ENCODE peak calls at places on chromosomes 5 and 9, in five cellular contexts. P is mesothelial cell of epicardium, X is endodermal cell, C is osteocyte, T is body of pancreas. J is an unnamed sample.
A peak's percentile ranks its signal among the peaks of the same experiment; 100 is the strongest.

GRCh38 chr5:68528877-68529276 is 313.3 kb downstream of the PIK3R1 start:
- DNase-seq in P (no peak), X (no peak), C (no peak), T (no peak), J (no peak)

GRCh38 chr5:1330146-1330846 is 14.6 kb downstream of the CLPTM1L start:
- DNase-seq in P (no peak), X (no peak), C (no peak), T (no peak), J (peak; percentile 94)

GRCh38 chr5:123700624-123701023 is 188.6 kb downstream of the CSNK1G3 start:
- DNase-seq in P (no peak), X (no peak), C (no peak), T (no peak), J (no peak)

GRCh38 chr9:77982985-77983662 is 48.5 kb downstream of the GNAQ start:
- DNase-seq in P (no peak), X (no peak), C (no peak), T (no peak), J (no peak)

GRCh38 chr9:123864291-123864690 is 65.6 kb downstream of the DENND1A start:
- DNase-seq in P (no peak), X (peak; percentile 54), C (no peak), T (no peak), J (no peak)

GRCh38 chr5:143338658-143339366 is 64.7 kb downstream of the NR3C1 start:
- DNase-seq in P (no peak), X (no peak), C (no peak), T (no peak), J (no peak)

GRCh38 chr5:179986328-179986727 is 78.6 kb upstream of the TBC1D9B start:
- DNase-seq in P (no peak), X (no peak), C (no peak), T (peak; percentile 50), J (no peak)

GRCh38 chr9:101455656-101456235 is 20.2 kb upstream of the ALDOB start:
- DNase-seq in P (no peak), X (no peak), C (no peak), T (no peak), J (no peak)

GRCh38 chr5:72077390-72077789 is 29.9 kb upstream of the MAP1B start:
- DNase-seq in P (no peak), X (no peak), C (no peak), T (no peak), J (no peak)

GRCh38 chr5:103505581-103506305 is 56.8 kb downstream of the NUDT12 start:
- DNase-seq in P (no peak), X (no peak), C (no peak), T (no peak), J (no peak)

GRCh38 chr5:173707392-173707791 is 90.9 kb upstream of the BOD1 start:
- DNase-seq in P (no peak), X (no peak), C (no peak), T (peak; percentile 34), J (peak; percentile 66)

GRCh38 chr9:114153761-114154596 is 1.4 kb upstream of the COL27A1 start:
- DNase-seq in P (peak; percentile 64), X (peak; percentile 91), C (no peak), T (peak; percentile 72), J (no peak)

GRCh38 chr5:6943197-6943596 is 230.0 kb downstream of the TENT4A start:
- DNase-seq in P (no peak), X (no peak), C (no peak), T (no peak), J (no peak)
- TF ChIP-seq CTCF in P (no peak), X (no peak), C (no peak), T (no peak), J (no peak)

DNA sequence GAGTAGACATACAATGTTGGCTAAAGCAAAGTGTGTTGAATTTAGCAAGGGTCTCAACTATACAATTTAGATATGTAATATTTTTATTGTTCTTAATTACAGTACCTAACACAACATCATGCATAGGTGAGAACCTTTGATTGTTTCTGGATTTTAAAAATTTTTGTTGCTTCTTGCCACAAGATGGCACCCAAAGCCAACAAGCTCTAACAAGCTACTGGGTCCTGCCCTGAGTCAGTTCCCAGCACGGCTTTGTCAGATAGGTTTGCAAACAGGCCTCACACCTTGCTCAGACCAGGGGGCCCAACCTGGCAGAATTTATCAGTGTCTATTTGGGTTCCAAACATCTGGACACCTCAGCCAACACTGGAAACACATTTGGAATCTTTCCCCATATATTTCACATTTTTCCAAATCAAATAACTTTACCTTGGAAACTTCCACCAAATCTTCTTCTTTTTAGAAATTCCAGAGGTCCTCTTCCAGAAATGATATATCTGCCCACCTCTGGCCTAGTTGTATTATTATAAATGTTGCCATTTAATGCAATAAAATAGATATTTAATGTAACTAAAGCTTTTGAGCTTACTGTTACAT is 49.5 kb upstream of the EGFLAM start:
- DNase-seq in P (no peak), X (peak; percentile 77), C (no peak), T (peak; percentile 17), J (no peak)
- TF ChIP-seq CTCF in P (peak; percentile 25), X (peak; percentile 83), C (peak; percentile 64), T (peak; percentile 31), J (no peak)

GRCh38 chr5:77209495-77210090 is 887 bp upstream of the PDE8B start:
- DNase-seq in P (no peak), X (no peak), C (no peak), T (no peak), J (no peak)

GRCh38 chr5:77208507-77209163 is 1.8 kb upstream of the PDE8B start:
- DNase-seq in P (no peak), X (no peak), C (no peak), T (peak; percentile 11), J (no peak)

GRCh38 chr5:77200663-77201062 is 9.8 kb upstream of the PDE8B start:
- DNase-seq in P (no peak), X (no peak), C (no peak), T (no peak), J (no peak)

GRCh38 chr5:77210091-77211012 is at the start of gene PDE8B:
- DNase-seq in P (peak; percentile 49), X (peak; percentile 73), C (no peak), T (peak; percentile 28), J (no peak)

DNA sequence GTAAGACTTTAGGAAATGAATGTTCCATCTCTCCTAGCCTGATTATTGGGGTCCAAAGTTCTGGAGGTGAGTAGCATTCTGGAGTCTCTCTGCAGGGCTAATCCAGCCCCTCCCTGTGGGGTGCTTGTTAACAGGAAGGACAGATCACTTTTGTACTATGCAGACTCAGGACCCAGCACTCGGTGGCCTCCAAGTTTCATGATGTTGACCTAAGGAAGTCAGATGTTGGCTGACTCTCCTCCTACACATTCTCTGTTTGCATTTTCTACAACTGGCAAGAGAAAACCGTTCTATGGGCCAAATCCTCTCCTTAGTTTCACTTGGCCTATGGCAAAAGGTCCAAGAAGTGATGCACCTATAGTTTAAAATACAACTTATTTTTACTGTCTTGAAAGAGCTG is 5.5 kb upstream of the PDE8B start:
- DNase-seq in P (no peak), X (no peak), C (no peak), T (no peak), J (no peak)
- TF ChIP-seq CTCF in P (no peak), X (no peak), C (no peak), T (no peak), J (no peak)

GRCh38 chr5:77230727-77231469 is 20.4 kb downstream of the PDE8B start:
- DNase-seq in P (no peak), X (peak; percentile 76), C (no peak), T (no peak), J (no peak)
- TF ChIP-seq CTCF in P (no peak), X (peak; percentile 64), C (no peak), T (no peak), J (no peak)

DNA sequence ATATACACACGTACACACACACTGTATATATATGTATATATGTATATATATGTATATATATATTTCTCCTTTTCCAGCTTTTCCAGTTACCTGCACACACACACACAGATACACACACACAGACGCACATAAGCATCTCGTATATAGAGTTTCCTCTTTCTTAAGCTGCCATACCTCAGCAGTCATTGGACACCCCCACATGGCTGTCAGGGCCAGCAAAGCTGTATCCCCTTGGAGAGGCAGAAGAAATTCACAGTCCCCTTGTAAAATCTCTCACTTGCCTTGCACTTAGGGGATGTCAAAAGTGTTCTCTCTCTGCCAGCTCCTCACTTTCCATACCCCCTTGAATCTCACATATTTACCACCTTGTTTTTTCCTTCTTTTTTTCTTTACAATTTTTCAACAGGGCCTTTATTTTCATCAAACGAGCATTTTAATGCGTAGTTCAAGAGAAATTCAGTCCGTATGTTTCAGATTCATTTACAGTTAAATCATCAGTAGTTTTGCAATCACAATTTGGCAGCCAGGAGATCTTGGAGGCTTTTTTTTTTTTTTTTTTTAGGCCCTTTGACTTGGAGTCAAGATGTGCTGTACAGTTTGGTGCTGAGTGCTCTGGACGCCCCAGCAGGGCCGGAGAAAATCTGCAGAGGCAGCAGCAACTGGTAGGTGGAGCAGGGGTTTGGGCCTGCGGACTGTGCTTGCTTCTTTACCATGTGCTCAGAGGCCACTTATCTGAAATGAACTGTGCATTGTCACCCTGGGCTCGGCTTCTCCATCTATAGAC is 244.9 kb upstream of the KLF4 start:
- DNase-seq in P (no peak), X (no peak), C (no peak), T (no peak), J (no peak)
- TF ChIP-seq CTCF in P (no peak), X (no peak), C (no peak), T (no peak), J (no peak)

GRCh38 chr9:37669232-37669631 is 18.5 kb downstream of the FRMPD1 start:
- DNase-seq in P (no peak), X (peak; percentile 84), C (no peak), T (no peak), J (no peak)

GRCh38 chr9:37663926-37664325 is 13.2 kb downstream of the FRMPD1 start:
- DNase-seq in P (no peak), X (no peak), C (no peak), T (no peak), J (no peak)

GRCh38 chr9:37667706-37668672 is 17.2 kb downstream of the FRMPD1 start:
- DNase-seq in P (no peak), X (peak; percentile 87), C (no peak), T (no peak), J (no peak)
- TF ChIP-seq CTCF in P (no peak), X (peak; percentile 76), C (no peak), T (no peak), J (no peak)

GRCh38 chr9:81083062-81083461 is 606.3 kb downstream of the TLE1 start:
- DNase-seq in P (no peak), X (peak; percentile 72), C (no peak), T (no peak), J (no peak)
- TF ChIP-seq CTCF in P (no peak), X (peak; percentile 72), C (peak; percentile 36), T (no peak), J (no peak)

DNA sequence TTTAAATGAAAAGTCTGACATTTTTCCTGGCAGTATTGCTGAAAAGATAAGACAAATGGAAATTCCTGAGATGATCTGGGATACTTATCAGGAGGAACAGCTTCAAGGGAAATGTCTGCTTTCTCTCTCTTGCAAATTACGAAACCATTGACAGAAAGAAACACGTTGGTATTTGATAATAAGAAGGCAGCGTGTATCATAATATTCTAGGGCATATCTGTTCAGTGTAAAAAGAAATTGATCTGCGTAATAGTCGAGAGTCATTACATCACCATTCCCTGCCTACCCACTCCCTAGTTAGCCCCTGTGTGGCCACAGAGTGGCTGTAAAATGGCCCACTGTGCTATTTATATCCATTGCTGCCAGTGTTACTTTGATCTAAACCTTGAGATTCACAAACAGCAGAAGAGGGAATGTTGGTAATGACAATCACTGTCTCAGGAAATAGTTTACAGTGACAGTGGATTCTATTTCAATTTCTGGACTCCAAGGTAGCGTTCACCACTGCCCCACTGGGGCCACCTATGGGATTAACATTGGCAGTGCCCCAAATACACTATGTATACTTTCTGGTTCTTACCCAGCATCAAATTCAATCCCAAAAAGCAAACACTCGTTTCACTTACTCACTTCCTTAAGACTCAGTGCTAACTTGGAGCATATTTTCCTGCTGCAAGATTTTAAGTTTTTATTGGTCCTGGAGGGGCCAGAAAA is 133.4 kb upstream of the GAS1 start:
- DNase-seq in P (no peak), X (no peak), C (no peak), T (no peak), J (no peak)
- TF ChIP-seq CTCF in P (peak; percentile 33), X (peak; percentile 55), C (peak; percentile 55), T (no peak), J (no peak)

J was measured in breast epithelium.